ENCODE peak calls at places on chromosomes 7 and 10, in five cellular contexts. I, D, K, O and S are unnamed samples.

GRCh38 chr10:71391701-71392100 is 5.0 kb upstream of the CDH23 start:
- DNase-seq in I (no peak), K (no peak), O (no peak), D (no peak), S (no peak)

GRCh38 chr7:42429339-42429738 is 192.3 kb upstream of the GLI3 start:
- DNase-seq in O (no peak), I (no peak), D (no peak), K (no peak), S (no peak)

GRCh38 chr10:93703841-93704240 is 1.4 kb upstream of the FRA10AC1 start:
- DNase-seq in K (no peak), I (no peak), D (no peak), O (no peak), S (no peak)

GRCh38 chr7:16940777-16941176 is 59.0 kb upstream of the AGR3 start:
- DNase-seq in K (no peak), O (no peak), D (no peak), I (no peak), S (no peak)

GRCh38 chr10:44176311-44176710 is 208.6 kb downstream of the CXCL12 start:
- DNase-seq in O (no peak), K (no peak), D (no peak), I (no peak), S (no peak)

GRCh38 chr7:18064242-18064838 is 36.7 kb upstream of the PRPS1L1 start:
- DNase-seq in O (no peak), D (peak; percentile 14), K (no peak), I (no peak), S (no peak)

GRCh38 chr10:121753726-121754476 is 155.7 kb upstream of the FGFR2 start:
- DNase-seq in K (peak; percentile 87), O (no peak), I (no peak), D (no peak), S (no peak)

GRCh38 chr10:31584098-31584631 is 265.1 kb downstream of the ZEB1 start:
- DNase-seq in O (no peak), D (no peak), K (no peak), I (no peak), S (no peak)

GRCh38 chr10:71040890-71041590 is 152.7 kb upstream of the PCBD1 start:
- DNase-seq in K (no peak), O (no peak), D (no peak), I (peak; percentile 13), S (no peak)

GRCh38 chr7:64630496-64630895 is 35.4 kb upstream of the ZNF107 start:
- DNase-seq in K (peak; percentile 15), O (no peak), I (no peak), D (no peak), S (no peak)

GRCh38 chr10:25818751-25819150 is 115.3 kb upstream of the MYO3A start:
- DNase-seq in D (no peak), O (no peak), K (no peak), I (no peak), S (no peak)

GRCh38 chr10:122054046-122055025 is 65.4 kb downstream of the TACC2 start:
- DNase-seq in O (peak; percentile 77), K (peak; percentile 68), D (peak; percentile 51), I (peak; percentile 80), S (peak; percentile 60)

GRCh38 chr7:105388373-105389089 is at the start of gene SRPK2:
- DNase-seq in O (peak; percentile 74), D (peak; percentile 79), K (peak; percentile 31), I (peak; percentile 86), S (peak; percentile 68)

GRCh38 chr7:88791891-88792290 is 3.6 kb downstream of the TEX47 start:
- DNase-seq in D (no peak), I (no peak), K (no peak), O (no peak), S (no peak)

GRCh38 chr10:77894058-77894457 is 32.5 kb downstream of the DLG5 start:
- DNase-seq in K (no peak), O (no peak), D (no peak), I (no peak), S (no peak)

GRCh38 chr7:22292519-22292918 is 64.4 kb downstream of the RAPGEF5 start:
- DNase-seq in O (no peak), D (no peak), I (no peak), K (no peak), S (no peak)

GRCh38 chr7:22296916-22297315 is 60.0 kb downstream of the RAPGEF5 start:
- DNase-seq in O (no peak), D (no peak), I (no peak), K (no peak), S (no peak)

GRCh38 chr7:22291979-22292378 is 65.0 kb downstream of the RAPGEF5 start:
- DNase-seq in D (no peak), K (no peak), I (no peak), O (no peak), S (no peak)

GRCh38 chr7:22296265-22296566 is 60.7 kb downstream of the RAPGEF5 start:
- DNase-seq in O (no peak), I (no peak), D (no peak), K (no peak), S (no peak)

GRCh38 chr7:22295402-22296264 is 61.3 kb downstream of the RAPGEF5 start:
- DNase-seq in K (no peak), O (no peak), I (no peak), D (no peak), S (no peak)
- H3K27ac ChIP-seq in K (no peak overlapping the region), O (no peak overlapping the region), I (no peak overlapping the region), D (no peak overlapping the region), S (no peak overlapping the region)

GRCh38 chr10:132700168-132701098 is 85.5 kb downstream of the NKX6-2 start:
- DNase-seq in I (peak; percentile 63), K (peak; percentile 58), O (peak; percentile 42), D (no peak), S (peak; percentile 24)

GRCh38 chr10:132701099-132701845 is 84.7 kb downstream of the NKX6-2 start:
- DNase-seq in K (no peak), O (no peak), D (no peak), I (no peak), S (no peak)

GRCh38 chr10:132703305-132704007 is 82.5 kb downstream of the NKX6-2 start:
- DNase-seq in D (no peak), K (no peak), I (no peak), O (no peak), S (no peak)

GRCh38 chr10:132702601-132703304 is 83.2 kb downstream of the NKX6-2 start:
- DNase-seq in K (no peak), D (no peak), I (no peak), O (no peak), S (peak; percentile 53)

DNA sequence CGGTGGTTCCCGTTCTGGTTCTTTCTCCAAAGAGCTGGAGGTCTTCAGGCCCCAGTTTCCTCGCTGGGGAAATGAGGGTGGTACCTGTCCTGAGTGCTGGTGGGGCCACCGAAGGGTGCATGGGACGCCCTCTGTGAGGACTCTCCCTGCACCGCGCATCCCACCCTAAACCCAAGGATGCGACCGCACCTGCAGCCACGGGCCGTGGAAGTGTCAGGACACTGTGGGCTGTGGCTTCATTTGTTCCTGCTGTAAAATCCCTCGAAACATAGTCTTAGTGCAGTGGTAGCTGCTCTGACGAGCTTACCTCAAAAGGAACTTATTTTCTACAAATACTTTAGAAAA is 84.1 kb downstream of the NKX6-2 start:
- DNase-seq in K (no peak), D (no peak), I (no peak), O (no peak), S (no peak)
- H3K36me3 ChIP-seq in K (peaks cover 14% of the 10 kb centered on the region), D (no peaks in the 10 kb centered on the region), I (no peaks in the 10 kb centered on the region), O (no peaks in the 10 kb centered on the region), S (no peaks in the 10 kb centered on the region)

GRCh38 chr7:70706698-70707097 is 425.2 kb upstream of the GALNT17 start:
- DNase-seq in O (no peak), K (no peak), D (no peak), I (no peak), S (no peak)
- H3K4me1 ChIP-seq in O (no peaks in the 10 kb centered on the region), K (peaks cover 5% of the 10 kb centered on the region), D (peaks cover 11% of the 10 kb centered on the region), I (peaks cover 5% of the 10 kb centered on the region), S (no peaks in the 10 kb centered on the region)

GRCh38 chr10:19946791-19947190 is 130.6 kb downstream of the PLXDC2 start:
- DNase-seq in O (no peak), D (no peak), K (no peak), I (no peak), S (no peak)
- H3K27ac ChIP-seq in O (peak overlapping the region; percentile 19), D (no peak overlapping the region), K (no peak overlapping the region), I (no peak overlapping the region), S (peak overlapping the region; percentile 76)

DNA sequence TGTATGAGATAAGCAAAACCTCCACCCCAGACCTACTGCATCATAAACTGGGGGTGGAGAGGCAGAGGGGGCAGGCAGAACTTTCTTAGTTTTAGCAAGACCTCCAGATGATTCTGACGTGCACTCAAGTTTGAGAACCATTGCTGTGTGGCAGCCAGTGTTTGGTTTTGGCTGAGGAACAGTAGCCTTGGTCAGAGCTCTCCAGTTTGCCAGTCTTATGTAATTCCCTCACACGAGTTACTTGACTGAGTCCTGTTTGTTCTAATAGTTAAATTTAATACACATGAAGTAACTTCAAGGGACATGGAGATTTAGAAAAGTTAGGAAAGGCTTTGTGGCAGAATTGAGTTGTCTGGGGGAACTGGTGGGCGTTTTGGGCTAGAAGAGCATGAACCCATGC is 38.5 kb downstream of the GARS1 start:
- DNase-seq in O (no peak), D (no peak), I (no peak), K (no peak), S (no peak)
- H3K36me3 ChIP-seq in O (no peaks in the 10 kb centered on the region), D (peaks cover 35% of the 10 kb centered on the region), I (no peaks in the 10 kb centered on the region), K (peaks cover 50% of the 10 kb centered on the region), S (peaks cover 28% of the 10 kb centered on the region)

GRCh38 chr7:120991570-120991969 is 3.1 kb downstream of the CPED1 start:
- DNase-seq in I (no peak), K (peak; percentile 90), D (no peak), O (no peak), S (no peak)
- H3K4me1 ChIP-seq in I (peaks cover 10% of the 10 kb centered on the region), K (peaks cover 3% of the 10 kb centered on the region), D (no peaks in the 10 kb centered on the region), O (no peaks in the 10 kb centered on the region), S (no peaks in the 10 kb centered on the region)

GRCh38 chr10:57823398-57823797 is 444.3 kb downstream of the IPMK start:
- DNase-seq in I (no peak), K (no peak), O (no peak), D (no peak), S (no peak)

GRCh38 chr10:57822965-57823364 is 444.7 kb downstream of the IPMK start:
- DNase-seq in O (no peak), I (no peak), D (no peak), K (no peak), S (no peak)

GRCh38 chr10:57815926-57816325 is 451.8 kb downstream of the IPMK start:
- DNase-seq in K (no peak), O (no peak), I (no peak), D (no peak), S (no peak)

GRCh38 chr10:57818522-57818921 is 449.2 kb downstream of the IPMK start:
- DNase-seq in O (no peak), K (no peak), D (no peak), I (no peak), S (no peak)
- H3K27ac ChIP-seq in O (no peak overlapping the region), K (no peak overlapping the region), D (no peak overlapping the region), I (no peak overlapping the region), S (no peak overlapping the region)

DNA sequence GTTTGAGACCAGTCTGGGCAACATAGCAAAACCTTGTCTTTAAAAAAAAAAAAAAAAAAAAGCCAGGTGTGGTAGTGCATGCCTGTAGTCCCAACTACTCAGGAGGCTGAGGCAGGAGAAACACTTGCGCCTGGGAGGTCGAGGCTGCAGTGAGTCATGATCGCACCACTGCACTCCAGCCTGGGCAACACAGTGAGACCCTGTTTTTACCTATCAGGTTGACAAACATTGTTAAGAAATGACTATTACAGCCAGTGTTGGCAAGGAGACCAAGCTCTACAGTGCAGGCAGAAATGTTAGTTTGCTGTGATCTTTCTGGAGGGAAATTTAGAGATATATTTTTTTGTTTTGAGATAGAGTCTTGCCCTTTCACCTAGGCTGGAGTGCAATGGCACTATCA is 37.3 kb downstream of the CUL1 start:
- DNase-seq in O (no peak), D (no peak), I (no peak), K (no peak), S (no peak)
- H3K36me3 ChIP-seq in O (no peaks in the 10 kb centered on the region), D (peaks cover 27% of the 10 kb centered on the region), I (no peaks in the 10 kb centered on the region), K (peaks cover 33% of the 10 kb centered on the region), S (peaks cover 8% of the 10 kb centered on the region)